ENCODE peak calls at places on chromosomes 4 and X, in ten cellular contexts. One of them, this sample, is unnamed.

GRCh38 chr4:83139514-83140156 is 25.1 kb upstream of the PLAC8 start:
- DNase-seq in stimulated activated CD4-positive, alpha-beta T cell treated with anti-CD3 and anti-CD28 coated beads, TNF-alpha, amount 100 ng/mL, for 48 hours: no peak
- DNase-seq in tibial artery: no peak
- DNase-seq in heart right ventricle: no peak
- DNase-seq in activated CD4-positive, CD25-positive, alpha-beta regulatory T cell: no peak
- DNase-seq in NCI-H1417: no peak
- DNase-seq in SK-N-DZ: no peak
- DNase-seq in iris pigment epithelial cell: no peak
- DNase-seq in EL: no peak
- DNase-seq in WTC11: no peak
- DNase-seq in this sample: no peak

GRCh38 chr4:145554691-145555090 is 64.5 kb upstream of the MMAA start:
- DNase-seq in stimulated activated CD4-positive, alpha-beta T cell treated with anti-CD3 and anti-CD28 coated beads, TNF-alpha, amount 100 ng/mL, for 48 hours: no peak
- DNase-seq in tibial artery: no peak
- DNase-seq in heart right ventricle: no peak
- DNase-seq in activated CD4-positive, CD25-positive, alpha-beta regulatory T cell: no peak
- DNase-seq in NCI-H1417: no peak
- DNase-seq in SK-N-DZ: no peak
- DNase-seq in iris pigment epithelial cell: no peak
- DNase-seq in EL: no peak
- DNase-seq in WTC11: no peak
- DNase-seq in this sample: no peak

GRCh38 chrX:39724544-39724943 is 373.2 kb downstream of the BCOR start:
- DNase-seq in stimulated activated CD4-positive, alpha-beta T cell treated with anti-CD3 and anti-CD28 coated beads, TNF-alpha, amount 100 ng/mL, for 48 hours: no peak
- DNase-seq in tibial artery: no peak
- DNase-seq in heart right ventricle: no peak
- DNase-seq in activated CD4-positive, CD25-positive, alpha-beta regulatory T cell: no peak
- DNase-seq in NCI-H1417: no peak
- DNase-seq in SK-N-DZ: no peak
- DNase-seq in iris pigment epithelial cell: no peak
- DNase-seq in EL: no peak
- DNase-seq in WTC11: no peak
- DNase-seq in this sample: no peak

GRCh38 chr4:24394041-24394440 is 190.3 kb downstream of the DHX15 start:
- DNase-seq in stimulated activated CD4-positive, alpha-beta T cell treated with anti-CD3 and anti-CD28 coated beads, TNF-alpha, amount 100 ng/mL, for 48 hours: no peak
- DNase-seq in tibial artery: no peak
- DNase-seq in heart right ventricle: no peak
- DNase-seq in activated CD4-positive, CD25-positive, alpha-beta regulatory T cell: no peak
- DNase-seq in NCI-H1417: no peak
- DNase-seq in SK-N-DZ: no peak
- DNase-seq in iris pigment epithelial cell: no peak
- DNase-seq in EL: peak
- DNase-seq in WTC11: no peak
- DNase-seq in this sample: no peak

GRCh38 chr4:149589826-149590225 is 225.8 kb downstream of the IQCM start:
- DNase-seq in stimulated activated CD4-positive, alpha-beta T cell treated with anti-CD3 and anti-CD28 coated beads, TNF-alpha, amount 100 ng/mL, for 48 hours: no peak
- DNase-seq in tibial artery: no peak
- DNase-seq in heart right ventricle: no peak
- DNase-seq in activated CD4-positive, CD25-positive, alpha-beta regulatory T cell: no peak
- DNase-seq in NCI-H1417: no peak
- DNase-seq in SK-N-DZ: no peak
- DNase-seq in iris pigment epithelial cell: no peak
- DNase-seq in EL: no peak
- DNase-seq in WTC11: no peak
- DNase-seq in this sample: no peak

GRCh38 chrX:56505866-56506265 is 57.6 kb upstream of the UBQLN2 start:
- DNase-seq in stimulated activated CD4-positive, alpha-beta T cell treated with anti-CD3 and anti-CD28 coated beads, TNF-alpha, amount 100 ng/mL, for 48 hours: no peak
- DNase-seq in tibial artery: no peak
- DNase-seq in heart right ventricle: no peak
- DNase-seq in activated CD4-positive, CD25-positive, alpha-beta regulatory T cell: no peak
- DNase-seq in NCI-H1417: no peak
- DNase-seq in SK-N-DZ: no peak
- DNase-seq in iris pigment epithelial cell: no peak
- DNase-seq in EL: no peak
- DNase-seq in WTC11: no peak
- DNase-seq in this sample: no peak

GRCh38 chr4:54840430-54840829 is 182.7 kb downstream of the KIT start:
- DNase-seq in stimulated activated CD4-positive, alpha-beta T cell treated with anti-CD3 and anti-CD28 coated beads, TNF-alpha, amount 100 ng/mL, for 48 hours: no peak
- DNase-seq in tibial artery: no peak
- DNase-seq in heart right ventricle: no peak
- DNase-seq in activated CD4-positive, CD25-positive, alpha-beta regulatory T cell: no peak
- DNase-seq in NCI-H1417: no peak
- DNase-seq in SK-N-DZ: no peak
- DNase-seq in iris pigment epithelial cell: no peak
- DNase-seq in EL: no peak
- DNase-seq in WTC11: no peak
- DNase-seq in this sample: no peak

GRCh38 chr4:125187621-125188176 is 127.1 kb upstream of the FAT4 start:
- DNase-seq in stimulated activated CD4-positive, alpha-beta T cell treated with anti-CD3 and anti-CD28 coated beads, TNF-alpha, amount 100 ng/mL, for 48 hours: no peak
- DNase-seq in tibial artery: no peak
- DNase-seq in heart right ventricle: peak
- DNase-seq in activated CD4-positive, CD25-positive, alpha-beta regulatory T cell: no peak
- DNase-seq in NCI-H1417: no peak
- DNase-seq in SK-N-DZ: no peak
- DNase-seq in iris pigment epithelial cell: no peak
- DNase-seq in EL: peak
- DNase-seq in WTC11: no peak
- DNase-seq in this sample: no peak

GRCh38 chr4:74675673-74676279 is 118.5 kb downstream of the BTC start:
- DNase-seq in stimulated activated CD4-positive, alpha-beta T cell treated with anti-CD3 and anti-CD28 coated beads, TNF-alpha, amount 100 ng/mL, for 48 hours: no peak
- DNase-seq in tibial artery: no peak
- DNase-seq in heart right ventricle: no peak
- DNase-seq in activated CD4-positive, CD25-positive, alpha-beta regulatory T cell: no peak
- DNase-seq in NCI-H1417: peak
- DNase-seq in SK-N-DZ: peak
- DNase-seq in iris pigment epithelial cell: peak
- DNase-seq in EL: peak
- DNase-seq in WTC11: no peak
- DNase-seq in this sample: peak

GRCh38 chrX:153981771-153982533 is 9.4 kb downstream of the TMEM187 start:
- DNase-seq in stimulated activated CD4-positive, alpha-beta T cell treated with anti-CD3 and anti-CD28 coated beads, TNF-alpha, amount 100 ng/mL, for 48 hours: no peak
- DNase-seq in tibial artery: peak
- DNase-seq in heart right ventricle: peak
- DNase-seq in activated CD4-positive, CD25-positive, alpha-beta regulatory T cell: no peak
- DNase-seq in NCI-H1417: no peak
- DNase-seq in SK-N-DZ: no peak
- DNase-seq in iris pigment epithelial cell: peak
- DNase-seq in EL: no peak
- DNase-seq in WTC11: no peak
- DNase-seq in this sample: no peak

GRCh38 chrX:53440631-53441517 is 6.7 kb upstream of the HSD17B10 start:
- DNase-seq in stimulated activated CD4-positive, alpha-beta T cell treated with anti-CD3 and anti-CD28 coated beads, TNF-alpha, amount 100 ng/mL, for 48 hours: no peak
- DNase-seq in tibial artery: peak
- DNase-seq in heart right ventricle: peak
- DNase-seq in activated CD4-positive, CD25-positive, alpha-beta regulatory T cell: no peak
- DNase-seq in NCI-H1417: no peak
- DNase-seq in SK-N-DZ: no peak
- DNase-seq in iris pigment epithelial cell: peak
- DNase-seq in EL: peak
- DNase-seq in WTC11: no peak
- DNase-seq in this sample: no peak

GRCh38 chr4:23923840-23924239 is 34.0 kb upstream of the PPARGC1A start:
- DNase-seq in stimulated activated CD4-positive, alpha-beta T cell treated with anti-CD3 and anti-CD28 coated beads, TNF-alpha, amount 100 ng/mL, for 48 hours: no peak
- DNase-seq in tibial artery: no peak
- DNase-seq in heart right ventricle: no peak
- DNase-seq in activated CD4-positive, CD25-positive, alpha-beta regulatory T cell: no peak
- DNase-seq in NCI-H1417: no peak
- DNase-seq in SK-N-DZ: no peak
- DNase-seq in iris pigment epithelial cell: no peak
- DNase-seq in EL: no peak
- DNase-seq in WTC11: no peak
- DNase-seq in this sample: no peak

GRCh38 chr4:54661686-54662085 is 3.9 kb downstream of the KIT start:
- DNase-seq in stimulated activated CD4-positive, alpha-beta T cell treated with anti-CD3 and anti-CD28 coated beads, TNF-alpha, amount 100 ng/mL, for 48 hours: no peak
- DNase-seq in tibial artery: no peak
- DNase-seq in heart right ventricle: no peak
- DNase-seq in activated CD4-positive, CD25-positive, alpha-beta regulatory T cell: no peak
- DNase-seq in NCI-H1417: no peak
- DNase-seq in SK-N-DZ: no peak
- DNase-seq in iris pigment epithelial cell: peak
- DNase-seq in EL: peak
- DNase-seq in WTC11: no peak
- DNase-seq in this sample: no peak

This sample was measured in NCI-H187.